ENCODE peak calls at places on chromosome 20, in four cellular contexts. G, I, U and T are unnamed samples.

GRCh38 chr20:14477125-14477524 is 139.7 kb upstream of the FLRT3 start:
- DNase-seq in G (no peak), I (no peak), U (peak; percentile 17), T (no peak)

GRCh38 chr20:4297141-4297826 is 281.9 kb upstream of the RNF24 start:
- DNase-seq in G (no peak), I (no peak), U (no peak), T (no peak)

GRCh38 chr20:50820515-50821256 is 25.8 kb downstream of the BCAS4 start:
- DNase-seq in G (no peak), I (no peak), U (peak; percentile 36), T (no peak)

GRCh38 chr20:3146732-3147341 is 12.8 kb downstream of the FASTKD5 start:
- DNase-seq in G (peak; percentile 57), I (no peak), U (no peak), T (no peak)

GRCh38 chr20:54680872-54681297 is 205.5 kb downstream of the DOK5 start:
- DNase-seq in G (no peak), I (no peak), U (peak; percentile 51), T (peak; percentile 67)

GRCh38 chr20:22425344-22426295 is 158.8 kb downstream of the FOXA2 start:
- DNase-seq in G (no peak), I (no peak), U (no peak), T (no peak)

GRCh38 chr20:4053516-4053919 is 38.2 kb upstream of the RNF24 start:
- DNase-seq in G (no peak), I (no peak), U (peak; percentile 33), T (no peak)

GRCh38 chr20:47350181-47350550 is 6.3 kb downstream of the ZMYND8 start:
- DNase-seq in G (no peak), I (no peak), U (no peak), T (no peak)

GRCh38 chr20:36273414-36274247 is 32.5 kb upstream of the DLGAP4 start:
- DNase-seq in G (no peak), I (peak; percentile 78), U (no peak), T (no peak)

GRCh38 chr20:3796477-3797225 is 541 bp downstream of the CDC25B start:
- DNase-seq in G (no peak), I (no peak), U (no peak), T (no peak)

GRCh38 chr20:45346291-45346718 is 1.9 kb downstream of the SDC4 start:
- DNase-seq in G (no peak), I (peak; percentile 78), U (no peak), T (no peak)

GRCh38 chr20:46512943-46513844 is at the start of gene ZNF334:
- DNase-seq in G (peak; percentile 74), I (peak; percentile 86), U (peak; percentile 42), T (peak; percentile 65)

GRCh38 chr20:16349518-16350295 is 223.5 kb downstream of the KIF16B start:
- DNase-seq in G (no peak), I (no peak), U (peak; percentile 5), T (no peak)

GRCh38 chr20:2026514-2026913 is 32.7 kb upstream of the PDYN start:
- DNase-seq in G (no peak), I (no peak), U (no peak), T (no peak)

GRCh38 chr20:25052255-25053206 is 5.4 kb downstream of the ACSS1 start:
- DNase-seq in G (peak; percentile 27), I (peak; percentile 29), U (no peak), T (no peak)

GRCh38 chr20:19376451-19376971 is 164.1 kb downstream of the SLC24A3 start:
- DNase-seq in G (peak; percentile 50), I (no peak), U (no peak), T (no peak)

GRCh38 chr20:32510601-32511357 is 74.4 kb downstream of the NOL4L start:
- DNase-seq in G (no peak), I (peak; percentile 74), U (no peak), T (no peak)

GRCh38 chr20:24781061-24781980 is 167.7 kb upstream of the CST7 start:
- DNase-seq in G (peak; percentile 66), I (peak; percentile 44), U (peak; percentile 55), T (no peak)

GRCh38 chr20:50517817-50518154 is 7.6 kb downstream of the PTPN1 start:
- DNase-seq in G (no peak), I (no peak), U (no peak), T (no peak)

GRCh38 chr20:34710568-34710839 is 6.4 kb downstream of the TP53INP2 start:
- DNase-seq in G (no peak), I (no peak), U (no peak), T (no peak)

GRCh38 chr20:58693226-58694006 is 816 bp downstream of the NPEPL1 start:
- DNase-seq in G (no peak), I (peak; percentile 87), U (no peak), T (no peak)

GRCh38 chr20:45593498-45593897 is 14.4 kb upstream of the WFDC8 start:
- DNase-seq in G (no peak), I (no peak), U (no peak), T (no peak)

GRCh38 chr20:57879437-57880115 is 169.8 kb upstream of the PMEPA1 start:
- DNase-seq in G (no peak), I (no peak), U (no peak), T (no peak)

GRCh38 chr20:50455656-50456451 is 54.3 kb upstream of the PTPN1 start:
- DNase-seq in G (no peak), I (no peak), U (no peak), T (no peak)

GRCh38 chr20:50067461-50067860 is 45.5 kb downstream of the UBE2V1 start:
- DNase-seq in G (no peak), I (no peak), U (no peak), T (no peak)

GRCh38 chr20:38458314-38458713 is 14.3 kb upstream of the RALGAPB start:
- DNase-seq in G (no peak), I (no peak), U (no peak), T (no peak)

GRCh38 chr20:38452880-38453624 is 17.9 kb upstream of the SNHG17 start:
- DNase-seq in G (no peak), I (peak; percentile 71), U (peak; percentile 64), T (no peak)

GRCh38 chr20:38450412-38450975 is 15.4 kb upstream of the SNHG17 start:
- DNase-seq in G (no peak), I (peak; percentile 57), U (peak; percentile 44), T (no peak)

GRCh38 chr20:38454556-38455473 is 17.8 kb upstream of the RALGAPB start:
- DNase-seq in G (no peak), I (no peak), U (no peak), T (no peak)

GRCh38 chr20:38453941-38454340 is 18.7 kb upstream of the RALGAPB start:
- DNase-seq in G (no peak), I (no peak), U (no peak), T (no peak)
- TF ChIP-seq CTCF in G (no peak), I (no peak), U (no peak), T (no peak)

DNA sequence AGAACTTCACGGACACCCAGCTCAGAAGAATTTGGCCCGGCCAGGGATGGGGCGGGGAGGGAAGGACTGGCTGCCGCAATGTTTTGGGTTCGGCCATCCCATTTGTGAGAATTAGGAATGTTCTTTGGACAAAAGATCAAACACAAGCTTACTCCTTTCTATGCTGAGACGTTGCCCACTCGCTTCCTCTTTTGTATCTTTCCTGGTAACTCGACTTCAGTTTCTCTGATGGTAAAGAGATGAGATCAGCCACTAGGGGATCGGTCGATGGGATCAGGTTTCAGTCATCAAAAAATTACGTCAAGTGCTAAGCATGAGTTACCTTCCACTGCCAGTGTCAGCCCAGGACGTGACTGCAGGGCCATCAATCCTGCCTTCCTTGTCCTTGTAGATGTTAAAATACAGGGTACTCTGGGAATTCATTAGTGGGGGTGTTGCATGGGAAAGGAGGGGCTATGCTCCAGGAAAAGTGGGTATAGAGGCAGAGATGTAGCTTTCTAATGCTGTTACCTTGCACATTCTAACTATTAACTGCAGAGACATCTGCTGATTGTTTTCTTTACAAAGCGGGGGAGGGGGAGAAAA is 190.2 kb downstream of the TSHZ2 start:
- DNase-seq in G (no peak), I (no peak), U (peak; percentile 72), T (peak; percentile 10)
- TF ChIP-seq CTCF in G (no peak), I (peak; percentile 69), U (peak; percentile 24), T (peak; percentile 62)

DNA sequence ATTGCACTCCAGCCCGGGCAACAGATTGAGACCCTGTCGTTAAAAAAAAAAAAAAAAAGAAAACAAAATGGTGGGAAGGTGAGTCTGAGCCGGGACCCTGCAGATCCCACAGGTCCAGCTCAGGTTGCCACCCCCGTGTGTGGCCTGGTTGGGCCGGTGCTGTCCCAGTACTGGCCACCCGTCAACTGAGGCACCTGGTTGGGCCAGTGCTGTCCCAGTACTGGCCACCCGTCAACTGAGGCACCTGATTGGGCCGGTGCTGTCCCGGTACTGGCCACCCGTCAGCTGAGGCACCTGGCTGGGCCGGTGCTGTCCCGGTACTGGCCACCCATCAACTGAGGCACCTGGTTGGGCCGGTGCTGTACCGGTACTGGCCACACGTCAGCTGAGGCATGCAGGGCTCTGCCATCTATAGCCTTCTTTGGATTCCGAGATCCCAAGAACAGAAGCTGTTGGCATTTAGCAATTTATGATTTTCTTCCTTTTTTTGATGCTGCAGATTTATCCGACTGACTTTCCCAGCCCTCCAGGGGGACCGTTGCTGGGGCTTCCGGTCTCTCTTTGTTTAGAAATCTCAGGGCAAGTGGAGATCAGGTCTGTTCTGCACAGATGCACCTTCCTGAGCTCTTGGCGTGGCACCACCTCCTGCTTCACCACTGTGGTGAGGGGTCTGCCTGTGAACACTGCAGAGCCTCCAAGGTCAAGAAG is 113.8 kb downstream of the SYCP2 start:
- DNase-seq in G (no peak), I (peak; percentile 71), U (no peak), T (no peak)
- TF ChIP-seq CTCF in G (no peak), I (no peak), U (no peak), T (no peak)

DNA sequence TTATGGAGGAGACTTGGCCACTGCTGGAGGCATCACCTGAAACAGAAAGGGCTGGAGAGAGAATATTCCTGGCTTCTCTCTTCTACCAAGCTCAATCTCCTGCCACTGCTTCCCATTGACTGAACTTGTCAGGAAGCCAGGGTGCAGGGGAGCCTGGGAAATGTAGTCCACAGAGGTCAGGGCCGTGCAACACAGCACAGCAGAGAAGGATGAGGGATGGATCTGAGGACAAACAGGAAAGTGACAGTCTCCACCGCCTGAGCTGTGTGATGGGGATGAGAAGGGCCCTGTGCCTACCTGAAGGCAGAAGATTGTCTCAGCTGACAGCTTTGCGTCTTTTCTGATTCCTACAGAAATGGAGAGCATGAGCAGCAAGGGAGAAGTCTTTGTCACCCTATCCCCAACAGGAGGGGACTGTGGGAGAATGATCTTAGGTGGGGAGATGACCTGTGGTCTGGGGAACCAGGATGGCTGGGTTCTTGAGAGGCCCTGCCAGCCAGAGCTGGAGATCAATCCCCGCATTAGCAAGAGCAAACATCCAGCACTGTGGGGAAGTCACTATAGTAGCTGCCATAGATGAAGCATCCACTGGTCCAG is 114.2 kb downstream of the SNX5 start:
- DNase-seq in G (peak; percentile 62), I (no peak), U (peak; percentile 45), T (peak; percentile 19)
- TF ChIP-seq CTCF in G (no peak), I (no peak), U (no peak), T (no peak)